ENCODE peak calls at places on chromosomes 4 and X, in eight cellular contexts. One of them, this sample, is unnamed. For H3K36me3, the result is how much of the 10 kb centered on the place peaks cover.

GRCh38 chr4:75895744-75896314 is 6.4 kb downstream of the PPEF2 start:
- DNase-seq in adrenal gland: no peak
- DNase-seq in BJ: no peak
- DNase-seq in transverse colon: no peak
- DNase-seq in uterus: no peak
- DNase-seq in spleen: no peak
- DNase-seq in cardiac muscle cell: peak
- DNase-seq in GM06990: no peak
- DNase-seq in this sample: no peak

GRCh38 chrX:130120321-130120731 is 10.0 kb upstream of the ELF4 start:
- DNase-seq in adrenal gland: no peak
- DNase-seq in BJ: no peak
- DNase-seq in transverse colon: no peak
- DNase-seq in uterus: no peak
- DNase-seq in spleen: no peak
- DNase-seq in cardiac muscle cell: no peak
- DNase-seq in GM06990: peak
- DNase-seq in this sample: no peak

GRCh38 chr4:43458293-43458692 is 565.8 kb downstream of the GRXCR1 start:
- DNase-seq in adrenal gland: no peak
- DNase-seq in BJ: no peak
- DNase-seq in transverse colon: no peak
- DNase-seq in uterus: no peak
- DNase-seq in spleen: no peak
- DNase-seq in cardiac muscle cell: no peak
- DNase-seq in GM06990: no peak
- DNase-seq in this sample: no peak

GRCh38 chr4:15194520-15194919 is 192.2 kb downstream of the CPEB2 start:
- DNase-seq in adrenal gland: no peak
- DNase-seq in BJ: no peak
- DNase-seq in transverse colon: no peak
- DNase-seq in uterus: no peak
- DNase-seq in spleen: no peak
- DNase-seq in cardiac muscle cell: peak
- DNase-seq in GM06990: no peak
- DNase-seq in this sample: no peak

GRCh38 chr4:151917145-151917775 is 156.5 kb upstream of the GATB start:
- DNase-seq in adrenal gland: no peak
- DNase-seq in BJ: no peak
- DNase-seq in transverse colon: no peak
- DNase-seq in uterus: no peak
- DNase-seq in spleen: no peak
- DNase-seq in cardiac muscle cell: no peak
- DNase-seq in GM06990: no peak
- DNase-seq in this sample: no peak

GRCh38 chr4:15779789-15780188 is 1.7 kb downstream of the CD38 start:
- DNase-seq in adrenal gland: no peak
- DNase-seq in BJ: no peak
- DNase-seq in transverse colon: no peak
- DNase-seq in uterus: no peak
- DNase-seq in spleen: no peak
- DNase-seq in cardiac muscle cell: peak
- DNase-seq in GM06990: no peak
- DNase-seq in this sample: no peak

GRCh38 chrX:43958529-43958928 is 14.7 kb downstream of the NDP start:
- DNase-seq in adrenal gland: peak
- DNase-seq in BJ: peak
- DNase-seq in transverse colon: peak
- DNase-seq in uterus: peak
- DNase-seq in spleen: no peak
- DNase-seq in cardiac muscle cell: peak
- DNase-seq in GM06990: peak
- DNase-seq in this sample: peak

GRCh38 chrX:99857455-99857854 is 552.6 kb downstream of the PCDH19 start:
- DNase-seq in adrenal gland: no peak
- DNase-seq in BJ: no peak
- DNase-seq in transverse colon: no peak
- DNase-seq in uterus: no peak
- DNase-seq in spleen: no peak
- DNase-seq in cardiac muscle cell: no peak
- DNase-seq in GM06990: no peak
- DNase-seq in this sample: no peak

GRCh38 chr4:161581262-161581661 is 582.5 kb downstream of the FSTL5 start:
- DNase-seq in adrenal gland: no peak
- DNase-seq in BJ: peak
- DNase-seq in transverse colon: no peak
- DNase-seq in uterus: no peak
- DNase-seq in spleen: no peak
- DNase-seq in cardiac muscle cell: peak
- DNase-seq in GM06990: no peak
- DNase-seq in this sample: no peak

GRCh38 chr4:3516836-3517730 is 15.1 kb downstream of the LRPAP1 start:
- DNase-seq in adrenal gland: no peak
- DNase-seq in BJ: no peak
- DNase-seq in transverse colon: no peak
- DNase-seq in uterus: no peak
- DNase-seq in spleen: peak
- DNase-seq in cardiac muscle cell: no peak
- DNase-seq in GM06990: no peak
- DNase-seq in this sample: no peak

GRCh38 chr4:3516061-3516835 is 16.0 kb downstream of the LRPAP1 start:
- DNase-seq in adrenal gland: no peak
- DNase-seq in BJ: no peak
- DNase-seq in transverse colon: no peak
- DNase-seq in uterus: no peak
- DNase-seq in spleen: peak
- DNase-seq in cardiac muscle cell: no peak
- DNase-seq in GM06990: no peak
- DNase-seq in this sample: no peak

GRCh38 chr4:3518511-3518880 is 13.7 kb downstream of the LRPAP1 start:
- DNase-seq in adrenal gland: no peak
- DNase-seq in BJ: no peak
- DNase-seq in transverse colon: peak
- DNase-seq in uterus: no peak
- DNase-seq in spleen: peak
- DNase-seq in cardiac muscle cell: no peak
- DNase-seq in GM06990: no peak
- DNase-seq in this sample: no peak

GRCh38 chr4:3518941-3519340 is 13.3 kb downstream of the LRPAP1 start:
- DNase-seq in adrenal gland: no peak
- DNase-seq in BJ: no peak
- DNase-seq in transverse colon: peak
- DNase-seq in uterus: no peak
- DNase-seq in spleen: no peak
- DNase-seq in cardiac muscle cell: no peak
- DNase-seq in GM06990: no peak
- DNase-seq in this sample: no peak

DNA sequence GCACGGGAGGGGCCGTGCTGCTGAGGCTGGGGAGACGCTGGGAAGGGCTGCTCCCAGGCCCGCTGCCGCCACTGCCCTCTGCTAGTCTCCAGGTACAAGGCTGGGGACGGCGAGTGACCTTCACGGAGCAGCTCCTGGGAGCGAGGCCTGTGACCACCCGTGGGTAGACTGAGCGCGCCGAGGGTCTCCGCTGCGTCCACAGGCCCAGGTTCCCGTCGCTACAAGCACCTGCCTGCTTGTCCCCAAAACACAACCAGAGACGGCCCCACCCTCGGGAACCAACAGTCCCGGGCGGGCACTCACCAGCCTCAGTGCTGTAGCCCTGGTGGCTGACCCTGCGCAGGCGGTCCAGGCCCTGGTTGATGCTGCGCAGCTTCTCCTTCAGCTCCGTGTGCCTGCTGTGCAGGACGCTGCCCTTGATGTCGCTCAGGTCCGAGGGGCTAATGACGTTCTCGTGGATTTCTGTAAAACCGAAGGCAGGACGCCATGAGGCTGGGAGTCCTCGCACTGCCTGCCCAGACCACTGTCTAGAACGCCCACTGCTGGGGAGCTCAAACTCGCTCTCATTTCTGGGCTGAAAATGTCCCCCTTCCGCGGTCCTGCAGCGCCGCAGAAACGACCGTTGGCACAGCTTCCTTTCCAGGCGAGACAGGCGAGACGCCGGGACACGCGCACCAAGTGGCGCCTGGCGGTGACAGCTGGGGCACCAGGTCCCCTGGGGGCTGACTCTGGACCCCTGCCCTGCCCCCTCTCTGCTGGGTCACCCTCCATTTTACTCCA is 14.3 kb downstream of the LRPAP1 start:
- DNase-seq in adrenal gland: no peak
- DNase-seq in BJ: no peak
- DNase-seq in transverse colon: no peak
- DNase-seq in uterus: no peak
- DNase-seq in spleen: peak
- DNase-seq in cardiac muscle cell: no peak
- DNase-seq in GM06990: no peak
- DNase-seq in this sample: no peak
- H3K36me3 ChIP-seq in adrenal gland: under half
- H3K36me3 ChIP-seq in BJ: half or more
- H3K36me3 ChIP-seq in transverse colon: under half
- H3K36me3 ChIP-seq in uterus: under half
- H3K36me3 ChIP-seq in spleen: half or more
- H3K36me3 ChIP-seq in cardiac muscle cell: under half
- H3K36me3 ChIP-seq in GM06990: under half
- H3K36me3 ChIP-seq in this sample: under half

DNA sequence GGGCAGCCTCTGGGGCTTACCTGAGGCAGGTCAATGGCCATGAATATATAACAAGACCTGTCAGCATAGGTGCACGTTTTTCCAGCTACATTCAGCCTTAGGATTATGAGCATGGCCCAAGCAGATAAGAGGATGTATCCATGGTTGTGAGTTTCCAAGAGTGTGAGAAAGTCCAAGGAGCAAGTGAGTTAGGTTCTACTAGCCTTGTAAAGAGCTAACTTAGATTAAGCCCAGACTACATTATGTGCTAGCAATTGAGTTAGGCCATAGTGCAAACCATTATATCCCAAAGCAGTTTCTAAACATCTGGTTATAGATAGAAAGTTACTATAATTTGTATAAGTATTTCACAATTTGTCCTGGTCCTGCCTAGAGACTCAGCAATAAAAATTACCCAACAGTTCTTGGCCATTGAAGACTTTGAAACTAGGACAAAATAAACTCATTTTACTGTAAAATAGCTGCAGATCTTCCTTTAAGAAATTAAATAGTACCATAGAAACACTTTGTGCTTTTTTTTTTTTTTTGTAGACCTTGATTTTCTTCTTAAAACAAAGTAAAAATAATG is 312.0 kb downstream of the CAMK2D start:
- DNase-seq in adrenal gland: no peak
- DNase-seq in BJ: no peak
- DNase-seq in transverse colon: no peak
- DNase-seq in uterus: no peak
- DNase-seq in spleen: no peak
- DNase-seq in cardiac muscle cell: peak
- DNase-seq in GM06990: no peak
- DNase-seq in this sample: no peak
- TF ChIP-seq CTCF in adrenal gland: no peak
- TF ChIP-seq CTCF in BJ: no peak
- TF ChIP-seq CTCF in transverse colon: no peak
- TF ChIP-seq CTCF in uterus: no peak
- TF ChIP-seq CTCF in spleen: no peak
- TF ChIP-seq CTCF in cardiac muscle cell: no peak
- TF ChIP-seq CTCF in GM06990: no peak
- TF ChIP-seq CTCF in this sample: no peak

DNA sequence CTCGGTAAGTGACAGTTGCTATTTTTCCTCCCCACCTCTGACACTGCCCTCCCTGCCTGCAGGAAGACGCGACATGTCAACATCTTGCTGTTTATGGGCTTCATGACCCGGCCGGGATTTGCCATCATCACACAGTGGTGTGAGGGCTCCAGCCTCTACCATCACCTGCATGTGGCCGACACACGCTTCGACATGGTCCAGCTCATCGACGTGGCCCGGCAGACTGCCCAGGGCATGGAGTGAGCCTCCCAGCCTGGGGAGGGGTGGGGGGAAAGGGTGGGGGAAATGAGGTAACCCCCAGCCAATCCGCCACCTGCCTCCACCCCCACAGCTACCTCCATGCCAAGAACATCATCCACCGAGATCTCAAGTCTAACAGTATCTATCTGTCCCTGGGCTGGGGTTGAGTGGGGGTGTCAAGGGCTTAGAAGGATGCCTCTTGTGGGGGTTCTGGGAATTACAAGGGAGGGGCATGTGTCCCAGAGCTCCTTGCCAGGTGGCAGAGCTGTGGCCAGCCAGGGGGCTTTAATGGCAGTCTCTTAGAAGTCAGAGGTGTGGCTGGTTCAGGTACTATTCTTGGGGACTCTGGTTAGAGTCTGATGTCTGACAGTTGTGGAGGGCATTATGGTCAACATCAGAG is 7.8 kb downstream of the ARAF start:
- DNase-seq in adrenal gland: no peak
- DNase-seq in BJ: no peak
- DNase-seq in transverse colon: no peak
- DNase-seq in uterus: no peak
- DNase-seq in spleen: no peak
- DNase-seq in cardiac muscle cell: no peak
- DNase-seq in GM06990: no peak
- DNase-seq in this sample: no peak
- H3K36me3 ChIP-seq in adrenal gland: under half
- H3K36me3 ChIP-seq in BJ: under half
- H3K36me3 ChIP-seq in transverse colon: under half
- H3K36me3 ChIP-seq in uterus: under half
- H3K36me3 ChIP-seq in spleen: half or more
- H3K36me3 ChIP-seq in cardiac muscle cell: under half
- H3K36me3 ChIP-seq in GM06990: under half
- H3K36me3 ChIP-seq in this sample: under half

GRCh38 chrX:133926099-133926498 is 59.3 kb downstream of the GPC3 start:
- DNase-seq in adrenal gland: no peak
- DNase-seq in BJ: no peak
- DNase-seq in transverse colon: no peak
- DNase-seq in uterus: no peak
- DNase-seq in spleen: no peak
- DNase-seq in cardiac muscle cell: no peak
- DNase-seq in GM06990: no peak
- DNase-seq in this sample: no peak

GRCh38 chrX:133928365-133928764 is 57.0 kb downstream of the GPC3 start:
- DNase-seq in adrenal gland: no peak
- DNase-seq in BJ: no peak
- DNase-seq in transverse colon: no peak
- DNase-seq in uterus: no peak
- DNase-seq in spleen: no peak
- DNase-seq in cardiac muscle cell: no peak
- DNase-seq in GM06990: no peak
- DNase-seq in this sample: no peak

GRCh38 chrX:133924548-133924947 is 60.8 kb downstream of the GPC3 start:
- DNase-seq in adrenal gland: no peak
- DNase-seq in BJ: no peak
- DNase-seq in transverse colon: no peak
- DNase-seq in uterus: no peak
- DNase-seq in spleen: no peak
- DNase-seq in cardiac muscle cell: no peak
- DNase-seq in GM06990: no peak
- DNase-seq in this sample: no peak

GRCh38 chrX:133929836-133930464 is 55.4 kb downstream of the GPC3 start:
- DNase-seq in adrenal gland: no peak
- DNase-seq in BJ: no peak
- DNase-seq in transverse colon: no peak
- DNase-seq in uterus: no peak
- DNase-seq in spleen: no peak
- DNase-seq in cardiac muscle cell: no peak
- DNase-seq in GM06990: no peak
- DNase-seq in this sample: no peak

GRCh38 chrX:133926809-133927208 is 58.6 kb downstream of the GPC3 start:
- DNase-seq in adrenal gland: no peak
- DNase-seq in BJ: no peak
- DNase-seq in transverse colon: no peak
- DNase-seq in uterus: no peak
- DNase-seq in spleen: no peak
- DNase-seq in cardiac muscle cell: no peak
- DNase-seq in GM06990: no peak
- DNase-seq in this sample: no peak
- TF ChIP-seq CTCF in adrenal gland: no peak
- TF ChIP-seq CTCF in BJ: no peak
- TF ChIP-seq CTCF in transverse colon: no peak
- TF ChIP-seq CTCF in uterus: no peak
- TF ChIP-seq CTCF in spleen: no peak
- TF ChIP-seq CTCF in cardiac muscle cell: no peak
- TF ChIP-seq CTCF in GM06990: no peak
- TF ChIP-seq CTCF in this sample: no peak

This sample was measured in prostate gland.